ENCODE peak calls at places on chromosomes 12 and 14, in six cellular contexts. One of them, this sample, is unnamed.

GRCh38 chr14:103259801-103260628 is 74.0 kb upstream of the EIF5 start:
- DNase-seq in activated CD8-positive, alpha-beta memory T cell treated with anti-CD3 and anti-CD28 coated beads for 1 hour: no peak
- DNase-seq in LoVo: peak
- DNase-seq in HFFc6: no peak
- DNase-seq in putamen: no peak
- DNase-seq in activated CD4-positive, alpha-beta T cell treated with anti-CD3 and anti-CD28 coated beads, Interleukin-2, amount 10 ng/mL, durations not matched to agents 7 days and 5 days: no peak
- DNase-seq in this sample: no peak

GRCh38 chr14:68377459-68377858 is 415.4 kb downstream of the ZFP36L1 start:
- DNase-seq in putamen: peak
- DNase-seq in LoVo: peak
- DNase-seq in activated CD8-positive, alpha-beta memory T cell treated with anti-CD3 and anti-CD28 coated beads for 1 hour: no peak
- DNase-seq in activated CD4-positive, alpha-beta T cell treated with anti-CD3 and anti-CD28 coated beads, Interleukin-2, amount 10 ng/mL, durations not matched to agents 7 days and 5 days: no peak
- DNase-seq in HFFc6: no peak
- DNase-seq in this sample: no peak

GRCh38 chr14:65281991-65282908 is 130.3 kb upstream of the FUT8 start:
- DNase-seq in HFFc6: peak
- DNase-seq in putamen: peak
- DNase-seq in activated CD4-positive, alpha-beta T cell treated with anti-CD3 and anti-CD28 coated beads, Interleukin-2, amount 10 ng/mL, durations not matched to agents 7 days and 5 days: peak
- DNase-seq in activated CD8-positive, alpha-beta memory T cell treated with anti-CD3 and anti-CD28 coated beads for 1 hour: no peak
- DNase-seq in LoVo: no peak
- DNase-seq in this sample: no peak

GRCh38 chr12:50533971-50534370 is 29.2 kb downstream of the DIP2B start:
- DNase-seq in activated CD4-positive, alpha-beta T cell treated with anti-CD3 and anti-CD28 coated beads, Interleukin-2, amount 10 ng/mL, durations not matched to agents 7 days and 5 days: no peak
- DNase-seq in activated CD8-positive, alpha-beta memory T cell treated with anti-CD3 and anti-CD28 coated beads for 1 hour: no peak
- DNase-seq in HFFc6: peak
- DNase-seq in LoVo: no peak
- DNase-seq in putamen: no peak
- DNase-seq in this sample: no peak

GRCh38 chr12:131494741-131495524 is 216.0 kb upstream of the SFSWAP start:
- DNase-seq in activated CD8-positive, alpha-beta memory T cell treated with anti-CD3 and anti-CD28 coated beads for 1 hour: no peak
- DNase-seq in HFFc6: no peak
- DNase-seq in activated CD4-positive, alpha-beta T cell treated with anti-CD3 and anti-CD28 coated beads, Interleukin-2, amount 10 ng/mL, durations not matched to agents 7 days and 5 days: no peak
- DNase-seq in LoVo: no peak
- DNase-seq in putamen: no peak
- DNase-seq in this sample: no peak

GRCh38 chr12:3453947-3454675 is 36.9 kb upstream of the PRMT8 start:
- DNase-seq in activated CD8-positive, alpha-beta memory T cell treated with anti-CD3 and anti-CD28 coated beads for 1 hour: no peak
- DNase-seq in LoVo: peak
- DNase-seq in putamen: no peak
- DNase-seq in HFFc6: peak
- DNase-seq in activated CD4-positive, alpha-beta T cell treated with anti-CD3 and anti-CD28 coated beads, Interleukin-2, amount 10 ng/mL, durations not matched to agents 7 days and 5 days: no peak
- DNase-seq in this sample: no peak

GRCh38 chr12:27505771-27506170 is 18.2 kb upstream of the PPFIBP1 start:
- DNase-seq in activated CD8-positive, alpha-beta memory T cell treated with anti-CD3 and anti-CD28 coated beads for 1 hour: no peak
- DNase-seq in putamen: no peak
- DNase-seq in activated CD4-positive, alpha-beta T cell treated with anti-CD3 and anti-CD28 coated beads, Interleukin-2, amount 10 ng/mL, durations not matched to agents 7 days and 5 days: no peak
- DNase-seq in LoVo: no peak
- DNase-seq in HFFc6: no peak
- DNase-seq in this sample: no peak

GRCh38 chr12:11727133-11727664 is 77.7 kb downstream of the ETV6 start:
- DNase-seq in HFFc6: no peak
- DNase-seq in activated CD4-positive, alpha-beta T cell treated with anti-CD3 and anti-CD28 coated beads, Interleukin-2, amount 10 ng/mL, durations not matched to agents 7 days and 5 days: peak
- DNase-seq in putamen: no peak
- DNase-seq in activated CD8-positive, alpha-beta memory T cell treated with anti-CD3 and anti-CD28 coated beads for 1 hour: no peak
- DNase-seq in LoVo: no peak
- DNase-seq in this sample: no peak

GRCh38 chr12:121917950-121918678 is at the start of gene CFAP251:
- DNase-seq in LoVo: peak
- DNase-seq in HFFc6: no peak
- DNase-seq in putamen: peak
- DNase-seq in activated CD8-positive, alpha-beta memory T cell treated with anti-CD3 and anti-CD28 coated beads for 1 hour: peak
- DNase-seq in activated CD4-positive, alpha-beta T cell treated with anti-CD3 and anti-CD28 coated beads, Interleukin-2, amount 10 ng/mL, durations not matched to agents 7 days and 5 days: peak
- DNase-seq in this sample: peak

GRCh38 chr12:132614861-132615578 is 3.6 kb upstream of the P2RX2 start:
- DNase-seq in LoVo: peak
- DNase-seq in putamen: peak
- DNase-seq in activated CD8-positive, alpha-beta memory T cell treated with anti-CD3 and anti-CD28 coated beads for 1 hour: peak
- DNase-seq in activated CD4-positive, alpha-beta T cell treated with anti-CD3 and anti-CD28 coated beads, Interleukin-2, amount 10 ng/mL, durations not matched to agents 7 days and 5 days: peak
- DNase-seq in HFFc6: peak
- DNase-seq in this sample: peak

GRCh38 chr12:127677537-127678131 is 589.3 kb upstream of the TMEM132C start:
- DNase-seq in activated CD8-positive, alpha-beta memory T cell treated with anti-CD3 and anti-CD28 coated beads for 1 hour: no peak
- DNase-seq in LoVo: peak
- DNase-seq in putamen: peak
- DNase-seq in HFFc6: peak
- DNase-seq in activated CD4-positive, alpha-beta T cell treated with anti-CD3 and anti-CD28 coated beads, Interleukin-2, amount 10 ng/mL, durations not matched to agents 7 days and 5 days: peak
- DNase-seq in this sample: peak

GRCh38 chr12:82817368-82817767 is 130.7 kb downstream of the TMTC2 start:
- DNase-seq in activated CD8-positive, alpha-beta memory T cell treated with anti-CD3 and anti-CD28 coated beads for 1 hour: no peak
- DNase-seq in putamen: peak
- DNase-seq in LoVo: no peak
- DNase-seq in activated CD4-positive, alpha-beta T cell treated with anti-CD3 and anti-CD28 coated beads, Interleukin-2, amount 10 ng/mL, durations not matched to agents 7 days and 5 days: no peak
- DNase-seq in HFFc6: no peak
- DNase-seq in this sample: no peak

GRCh38 chr12:91381309-91381804 is 198.7 kb upstream of the DCN start:
- DNase-seq in LoVo: no peak
- DNase-seq in putamen: peak
- DNase-seq in HFFc6: peak
- DNase-seq in activated CD8-positive, alpha-beta memory T cell treated with anti-CD3 and anti-CD28 coated beads for 1 hour: no peak
- DNase-seq in activated CD4-positive, alpha-beta T cell treated with anti-CD3 and anti-CD28 coated beads, Interleukin-2, amount 10 ng/mL, durations not matched to agents 7 days and 5 days: peak
- DNase-seq in this sample: no peak

GRCh38 chr14:104107611-104108569 is 22.4 kb downstream of the ASPG start:
- DNase-seq in HFFc6: no peak
- DNase-seq in activated CD8-positive, alpha-beta memory T cell treated with anti-CD3 and anti-CD28 coated beads for 1 hour: no peak
- DNase-seq in activated CD4-positive, alpha-beta T cell treated with anti-CD3 and anti-CD28 coated beads, Interleukin-2, amount 10 ng/mL, durations not matched to agents 7 days and 5 days: no peak
- DNase-seq in putamen: no peak
- DNase-seq in LoVo: no peak
- DNase-seq in this sample: no peak

GRCh38 chr12:24895612-24896011 is 53.3 kb downstream of the BCAT1 start:
- DNase-seq in HFFc6: no peak
- DNase-seq in activated CD8-positive, alpha-beta memory T cell treated with anti-CD3 and anti-CD28 coated beads for 1 hour: no peak
- DNase-seq in putamen: no peak
- DNase-seq in LoVo: no peak
- DNase-seq in activated CD4-positive, alpha-beta T cell treated with anti-CD3 and anti-CD28 coated beads, Interleukin-2, amount 10 ng/mL, durations not matched to agents 7 days and 5 days: no peak
- DNase-seq in this sample: no peak

This sample was measured in omental fat pad.